ENCODE peak calls at places on chromosome 21, in seven cellular contexts. Z is brain microvascular endothelial cell, P is fibroblast of pulmonary artery, H is OCI-LY7, A is mesenchymal stem cell, G is pancreas, L is GM23248. O is an unnamed sample.

GRCh38 chr21:45366931-45367401 is 38.0 kb upstream of the COL18A1 start:
- DNase-seq in H (no peak), Z (peak), G (peak), A (peak), P (peak), L (peak), O (no peak)

GRCh38 chr21:37564924-37565529 is 198.5 kb downstream of the DYRK1A start:
- DNase-seq in H (no peak), Z (peak), G (no peak), L (peak), P (no peak), A (peak), O (no peak)

GRCh38 chr21:38082936-38083335 is 166.7 kb upstream of the KCNJ6 start:
- DNase-seq in H (no peak), P (no peak), A (no peak), G (no peak), L (no peak), Z (no peak), O (no peak)

GRCh38 chr21:25639922-25640670 is 1.0 kb downstream of the JAM2 start:
- DNase-seq in L (peak), H (peak), P (no peak), Z (no peak), A (peak), G (no peak), O (no peak)

GRCh38 chr21:19781881-19782652 is 1216.1 kb upstream of the NCAM2 start:
- DNase-seq in Z (no peak), A (peak), H (no peak), G (no peak), P (no peak), L (no peak), O (no peak)

GRCh38 chr21:15617968-15618367 is 111.8 kb upstream of the USP25 start:
- DNase-seq in A (peak), L (peak), P (peak), H (no peak), G (no peak), Z (peak), O (no peak)

GRCh38 chr21:45421846-45422775 is 17.1 kb downstream of the COL18A1 start:
- DNase-seq in L (no peak), A (no peak), H (no peak), P (no peak), G (peak), Z (no peak), O (no peak)

GRCh38 chr21:45146301-45146700 is 71.9 kb downstream of the ADARB1 start:
- DNase-seq in G (no peak), H (no peak), A (no peak), P (no peak), L (no peak), Z (no peak), O (no peak)

GRCh38 chr21:17536381-17536780 is 23.5 kb downstream of the CXADR start:
- DNase-seq in A (peak), G (no peak), H (no peak), L (no peak), P (no peak), Z (no peak), O (no peak)

GRCh38 chr21:23601549-23601948 is 2005.7 kb downstream of the MRPL39 start:
- DNase-seq in P (no peak), L (no peak), H (no peak), Z (no peak), G (no peak), A (no peak), O (no peak)

GRCh38 chr21:31920275-31920674 is 47.5 kb downstream of the HUNK start:
- DNase-seq in A (no peak), L (no peak), P (no peak), Z (no peak), H (no peak), G (no peak), O (no peak)

GRCh38 chr21:38126677-38127271 is 130.0 kb upstream of the KCNJ15 start:
- DNase-seq in L (peak), Z (peak), G (peak), A (peak), H (peak), P (peak), O (peak)

GRCh38 chr21:24759348-24760118 is 847.7 kb downstream of the MRPL39 start:
- DNase-seq in G (no peak), L (no peak), P (no peak), H (no peak), Z (no peak), A (no peak), O (no peak)

GRCh38 chr21:27759091-27759659 is 792.3 kb upstream of the ADAMTS5 start:
- DNase-seq in L (peak), P (no peak), G (peak), A (peak), H (no peak), Z (no peak), O (no peak)

GRCh38 chr21:39066829-39067785 is 116.1 kb downstream of the PSMG1 start:
- DNase-seq in P (no peak), Z (no peak), H (no peak), A (no peak), L (no peak), G (no peak), O (no peak)

GRCh38 chr21:39120876-39121599 is 62.2 kb downstream of the PSMG1 start:
- DNase-seq in H (no peak), G (no peak), A (no peak), P (peak), L (no peak), Z (no peak), O (no peak)

GRCh38 chr21:18499761-18500376 is 96.3 kb upstream of the TMPRSS15 start:
- DNase-seq in H (peak), P (peak), G (no peak), L (peak), Z (peak), A (peak), O (peak)

GRCh38 chr21:45542667-45543370 is 579 bp upstream of the SLC19A1 start:
- DNase-seq in Z (no peak), G (peak), P (no peak), A (no peak), H (no peak), L (peak), O (no peak)

GRCh38 chr21:45255381-45256020 is 32.2 kb downstream of the POFUT2 start:
- DNase-seq in H (peak), Z (no peak), P (no peak), A (no peak), L (no peak), G (no peak), O (peak)

GRCh38 chr21:44057960-44058651 is 46.0 kb downstream of the TRAPPC10 start:
- DNase-seq in A (no peak), L (no peak), H (no peak), Z (no peak), G (no peak), P (no peak), O (no peak)

GRCh38 chr21:17461014-17461413 is 51.8 kb upstream of the CXADR start:
- DNase-seq in A (peak), H (no peak), Z (peak), P (peak), L (peak), G (no peak), O (no peak)

GRCh38 chr21:36980280-36981048 is 14.0 kb upstream of the HLCS start:
- DNase-seq in G (peak), L (peak), A (peak), P (no peak), H (no peak), Z (no peak), O (no peak)

GRCh38 chr21:28431527-28432200 is 561.0 kb downstream of the LTN1 start:
- DNase-seq in Z (no peak), L (peak), G (no peak), A (no peak), P (peak), H (no peak), O (no peak)

GRCh38 chr21:44353200-44353970 is at the start of gene TRPM2:
- DNase-seq in H (peak), P (peak), G (no peak), Z (no peak), A (no peak), L (peak), O (peak)

GRCh38 chr21:37845535-37845934 is 70.7 kb downstream of the KCNJ6 start:
- DNase-seq in G (no peak), Z (no peak), H (no peak), L (no peak), P (no peak), A (no peak), O (no peak)

GRCh38 chr21:26798856-26799751 is 46.1 kb downstream of the ADAMTS1 start:
- DNase-seq in Z (no peak), P (no peak), A (peak), H (no peak), L (no peak), G (no peak), O (no peak)

GRCh38 chr21:27424601-27425000 is 457.7 kb upstream of the ADAMTS5 start:
- DNase-seq in H (no peak), Z (no peak), G (no peak), P (peak), L (peak), A (peak), O (no peak)

GRCh38 chr21:25936776-25937175 is 202.0 kb downstream of the GABPA start:
- DNase-seq in L (no peak), G (no peak), P (peak), Z (no peak), A (peak), H (no peak), O (no peak)

GRCh38 chr21:37009740-37010341 is 3.3 kb downstream of the RIPPLY3 start:
- DNase-seq in L (peak), G (peak), P (peak), Z (peak), A (peak), H (peak), O (peak)

GRCh38 chr21:20647603-20648002 is 350.6 kb upstream of the NCAM2 start:
- DNase-seq in Z (no peak), G (no peak), P (no peak), H (no peak), A (no peak), L (no peak), O (no peak)

GRCh38 chr21:45302082-45303061 is 14.7 kb upstream of the POFUT2 start:
- DNase-seq in L (no peak), H (no peak), A (no peak), P (peak), Z (peak), G (no peak), O (no peak)

GRCh38 chr21:45011911-45012660 is 62.3 kb upstream of the ADARB1 start:
- DNase-seq in P (peak), Z (peak), A (peak), H (no peak), L (peak), G (peak), O (no peak)

GRCh38 chr21:14977814-14978213 is 87.0 kb downstream of the NRIP1 start:
- DNase-seq in H (no peak), Z (no peak), A (no peak), G (no peak), P (no peak), L (no peak), O (no peak)

GRCh38 chr21:15682977-15683376 is 46.8 kb upstream of the USP25 start:
- DNase-seq in H (no peak), P (peak), A (peak), Z (no peak), G (no peak), L (peak), O (no peak)

GRCh38 chr21:43884012-43884860 is 19.2 kb downstream of the AGPAT3 start:
- DNase-seq in Z (peak), G (peak), L (no peak), A (peak), P (peak), H (no peak), O (no peak)

GRCh38 chr21:27275294-27275927 is 308.5 kb upstream of the ADAMTS5 start:
- DNase-seq in H (no peak), Z (peak), G (no peak), P (peak), A (peak), L (peak), O (peak)

GRCh38 chr21:34129039-34129891 is 55.9 kb downstream of the MRPS6 start:
- DNase-seq in L (peak), Z (peak), A (peak), P (peak), G (no peak), H (no peak), O (peak)
- H3K4me3 ChIP-seq in L (peak), Z (peak), A (no peak), P (peak), G (no peak), H (no peak), O (peak)

DNA sequence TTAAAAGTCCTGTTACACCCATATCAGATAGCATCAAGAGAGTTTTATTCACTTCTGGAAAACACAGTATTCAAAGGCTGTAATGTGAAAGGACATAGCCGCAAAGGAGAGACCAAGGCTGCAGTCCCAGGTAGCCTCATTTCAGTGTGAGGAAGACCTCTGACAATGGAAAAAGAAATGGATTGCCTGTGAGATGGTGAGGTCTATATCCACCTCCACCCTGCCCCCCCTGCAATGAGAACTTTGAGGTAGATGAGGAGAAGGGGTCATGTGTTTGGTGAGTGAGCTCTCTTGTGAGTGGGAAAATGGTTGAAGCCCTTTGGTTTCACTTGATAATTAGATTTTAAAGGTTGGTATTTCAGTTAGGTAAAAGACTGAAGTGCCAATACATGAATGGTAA is 3.5 kb downstream of the MRPS6 start:
- DNase-seq in Z (no peak), P (no peak), L (no peak), G (no peak), A (no peak), H (no peak), O (no peak)
- H3K4me3 ChIP-seq in Z (no peak), P (no peak), L (no peak), G (no peak), A (no peak), H (no peak), O (no peak)

GRCh38 chr21:46616656-46617055 is 11.8 kb upstream of the S100B start:
- DNase-seq in P (no peak), H (no peak), L (no peak), A (no peak), G (no peak), Z (no peak), O (no peak)
- H3K4me3 ChIP-seq in P (no peak), H (no peak), L (no peak), A (no peak), G (no peak), Z (no peak), O (no peak)

DNA sequence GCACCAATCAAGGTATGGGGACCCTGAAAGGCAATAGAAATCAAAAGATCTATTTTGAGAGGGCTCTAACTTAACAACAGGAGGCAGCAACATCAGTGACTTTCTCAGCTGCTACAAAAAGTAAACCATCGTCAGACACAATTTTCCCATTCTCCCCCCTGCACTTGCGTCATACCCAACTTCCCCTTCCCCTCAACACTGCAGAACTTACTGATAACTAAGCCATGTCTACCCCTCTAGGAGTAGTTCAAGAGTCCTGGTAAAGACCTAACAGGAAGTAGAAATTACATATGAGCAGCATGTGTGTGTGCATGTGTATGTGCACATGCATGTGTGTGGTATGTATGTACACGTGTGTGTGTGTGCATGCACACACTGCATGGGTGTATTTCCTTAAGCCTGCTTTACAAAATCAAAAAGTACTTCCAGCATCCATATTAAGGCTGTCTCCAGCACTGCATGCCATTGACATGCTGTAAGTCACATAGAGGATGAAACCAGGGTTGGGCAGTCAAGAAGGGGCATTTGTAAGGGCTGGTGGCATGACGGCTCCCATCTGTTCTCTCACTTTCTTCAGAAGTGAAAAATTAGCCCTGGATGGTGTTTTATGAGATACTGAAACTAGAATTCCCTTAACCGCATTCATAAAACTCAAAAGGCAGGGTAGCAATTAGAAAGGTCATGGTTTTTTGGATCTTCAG is 460.1 kb upstream of the RUNX1 start:
- DNase-seq in Z (no peak), G (no peak), A (peak), H (no peak), L (peak), P (peak), O (no peak)
- H3K4me3 ChIP-seq in Z (no peak), G (no peak), A (no peak), H (no peak), L (no peak), P (no peak), O (no peak)

GRCh38 chr21:42235593-42235992 is 16.7 kb downstream of the ABCG1 start:
- DNase-seq in Z (no peak), H (no peak), G (no peak), A (no peak), L (no peak), P (no peak), O (no peak)
- H3K4me3 ChIP-seq in Z (no peak), H (peak), G (no peak), A (no peak), L (no peak), P (no peak), O (no peak)

O was measured in Jurkat, Clone E6-1.